ENCODE peak calls at places on chromosomes 5 and 9, in four cellular contexts. One of them, this sample, is unnamed. For H3K4me1, the result is how much of the 10 kb centered on the place peaks cover.

GRCh38 chr9:79700607-79701330 is 129.0 kb downstream of the TLE4 start:
- DNase-seq in CD4-positive, alpha-beta memory T cell: no peak
- DNase-seq in heart left ventricle: no peak
- DNase-seq in IMR-90: peak
- DNase-seq in this sample: no peak

GRCh38 chr5:154818459-154819116 is 31.8 kb downstream of the FAXDC2 start:
- DNase-seq in CD4-positive, alpha-beta memory T cell: no peak
- DNase-seq in heart left ventricle: no peak
- DNase-seq in IMR-90: no peak
- DNase-seq in this sample: no peak

GRCh38 chr5:176627582-176627981 is 2.8 kb downstream of the SNCB start:
- DNase-seq in CD4-positive, alpha-beta memory T cell: no peak
- DNase-seq in heart left ventricle: no peak
- DNase-seq in IMR-90: no peak
- DNase-seq in this sample: no peak

GRCh38 chr5:13664377-13664776 is 280.1 kb downstream of the DNAH5 start:
- DNase-seq in CD4-positive, alpha-beta memory T cell: no peak
- DNase-seq in heart left ventricle: no peak
- DNase-seq in IMR-90: peak
- DNase-seq in this sample: no peak

GRCh38 chr5:99141534-99142135 is 212.8 kb upstream of the CHD1 start:
- DNase-seq in CD4-positive, alpha-beta memory T cell: no peak
- DNase-seq in heart left ventricle: no peak
- DNase-seq in IMR-90: no peak
- DNase-seq in this sample: no peak

GRCh38 chr5:106595864-106596263 is 1074.9 kb downstream of the EFNA5 start:
- DNase-seq in CD4-positive, alpha-beta memory T cell: no peak
- DNase-seq in heart left ventricle: no peak
- DNase-seq in IMR-90: no peak
- DNase-seq in this sample: no peak

GRCh38 chr9:100492952-100493351 is 20.0 kb downstream of the TMEFF1 start:
- DNase-seq in CD4-positive, alpha-beta memory T cell: no peak
- DNase-seq in heart left ventricle: no peak
- DNase-seq in IMR-90: peak
- DNase-seq in this sample: no peak

GRCh38 chr9:93253633-93254032 is 69.7 kb downstream of the WNK2 start:
- DNase-seq in CD4-positive, alpha-beta memory T cell: no peak
- DNase-seq in heart left ventricle: no peak
- DNase-seq in IMR-90: no peak
- DNase-seq in this sample: no peak

GRCh38 chr5:41686767-41687166 is 176.4 kb upstream of the PLCXD3 start:
- DNase-seq in CD4-positive, alpha-beta memory T cell: no peak
- DNase-seq in heart left ventricle: no peak
- DNase-seq in IMR-90: no peak
- DNase-seq in this sample: no peak

GRCh38 chr5:77259479-77259878 is 49.0 kb downstream of the PDE8B start:
- DNase-seq in CD4-positive, alpha-beta memory T cell: no peak
- DNase-seq in heart left ventricle: no peak
- DNase-seq in IMR-90: peak
- DNase-seq in this sample: no peak

GRCh38 chr5:76813982-76814562 is 4.8 kb upstream of the F2RL1 start:
- DNase-seq in CD4-positive, alpha-beta memory T cell: no peak
- DNase-seq in heart left ventricle: no peak
- DNase-seq in IMR-90: peak
- DNase-seq in this sample: no peak

GRCh38 chr5:179118756-179119414 is 58.7 kb downstream of the ZNF354C start:
- DNase-seq in CD4-positive, alpha-beta memory T cell: no peak
- DNase-seq in heart left ventricle: no peak
- DNase-seq in IMR-90: no peak
- DNase-seq in this sample: no peak

GRCh38 chr5:38400365-38400764 is 142.0 kb downstream of the EGFLAM start:
- DNase-seq in CD4-positive, alpha-beta memory T cell: no peak
- DNase-seq in heart left ventricle: no peak
- DNase-seq in IMR-90: no peak
- DNase-seq in this sample: no peak

GRCh38 chr5:98911221-98912040 is 17.4 kb downstream of the CHD1 start:
- DNase-seq in CD4-positive, alpha-beta memory T cell: no peak
- DNase-seq in heart left ventricle: no peak
- DNase-seq in IMR-90: no peak
- DNase-seq in this sample: no peak

GRCh38 chr5:68839019-68839552 is 254.7 kb upstream of the SLC30A5 start:
- DNase-seq in CD4-positive, alpha-beta memory T cell: no peak
- DNase-seq in heart left ventricle: no peak
- DNase-seq in IMR-90: no peak
- DNase-seq in this sample: no peak

GRCh38 chr9:36263662-36264061 is 5.4 kb upstream of the GNE start:
- DNase-seq in CD4-positive, alpha-beta memory T cell: no peak
- DNase-seq in heart left ventricle: no peak
- DNase-seq in IMR-90: no peak
- DNase-seq in this sample: no peak

GRCh38 chr9:13020706-13021105 is 245.9 kb downstream of the LURAP1L start:
- DNase-seq in CD4-positive, alpha-beta memory T cell: no peak
- DNase-seq in heart left ventricle: no peak
- DNase-seq in IMR-90: no peak
- DNase-seq in this sample: no peak

GRCh38 chr5:54379590-54379989 is 69.2 kb upstream of the ARL15 start:
- DNase-seq in CD4-positive, alpha-beta memory T cell: no peak
- DNase-seq in heart left ventricle: no peak
- DNase-seq in IMR-90: no peak
- DNase-seq in this sample: no peak

GRCh38 chr5:82387041-82387818 is 109.1 kb upstream of the RPS23 start:
- DNase-seq in CD4-positive, alpha-beta memory T cell: no peak
- DNase-seq in heart left ventricle: no peak
- DNase-seq in IMR-90: peak
- DNase-seq in this sample: no peak

GRCh38 chr5:14153071-14153864 is 10.1 kb downstream of the TRIO start:
- DNase-seq in CD4-positive, alpha-beta memory T cell: no peak
- DNase-seq in heart left ventricle: no peak
- DNase-seq in IMR-90: no peak
- DNase-seq in this sample: no peak

GRCh38 chr5:36721664-36722063 is 115.3 kb downstream of the SLC1A3 start:
- DNase-seq in CD4-positive, alpha-beta memory T cell: no peak
- DNase-seq in heart left ventricle: no peak
- DNase-seq in IMR-90: no peak
- DNase-seq in this sample: no peak

GRCh38 chr9:21933281-21933680 is 60.9 kb downstream of the CDKN2A start:
- DNase-seq in CD4-positive, alpha-beta memory T cell: no peak
- DNase-seq in heart left ventricle: no peak
- DNase-seq in IMR-90: no peak
- DNase-seq in this sample: no peak

GRCh38 chr5:141695627-141696180 is 13.7 kb upstream of the ARAP3 start:
- DNase-seq in CD4-positive, alpha-beta memory T cell: no peak
- DNase-seq in heart left ventricle: no peak
- DNase-seq in IMR-90: no peak
- DNase-seq in this sample: no peak

GRCh38 chr9:121640486-121641227 is 10.8 kb upstream of the DAB2IP start:
- DNase-seq in CD4-positive, alpha-beta memory T cell: no peak
- DNase-seq in heart left ventricle: no peak
- DNase-seq in IMR-90: no peak
- DNase-seq in this sample: no peak

GRCh38 chr9:121640076-121640475 is 11.4 kb upstream of the DAB2IP start:
- DNase-seq in CD4-positive, alpha-beta memory T cell: no peak
- DNase-seq in heart left ventricle: peak
- DNase-seq in IMR-90: peak
- DNase-seq in this sample: no peak

GRCh38 chr9:121638399-121638798 is 13.0 kb upstream of the DAB2IP start:
- DNase-seq in CD4-positive, alpha-beta memory T cell: no peak
- DNase-seq in heart left ventricle: no peak
- DNase-seq in IMR-90: no peak
- DNase-seq in this sample: no peak

GRCh38 chr9:121638901-121639592 is 12.4 kb upstream of the DAB2IP start:
- DNase-seq in CD4-positive, alpha-beta memory T cell: no peak
- DNase-seq in heart left ventricle: no peak
- DNase-seq in IMR-90: no peak
- DNase-seq in this sample: no peak

DNA sequence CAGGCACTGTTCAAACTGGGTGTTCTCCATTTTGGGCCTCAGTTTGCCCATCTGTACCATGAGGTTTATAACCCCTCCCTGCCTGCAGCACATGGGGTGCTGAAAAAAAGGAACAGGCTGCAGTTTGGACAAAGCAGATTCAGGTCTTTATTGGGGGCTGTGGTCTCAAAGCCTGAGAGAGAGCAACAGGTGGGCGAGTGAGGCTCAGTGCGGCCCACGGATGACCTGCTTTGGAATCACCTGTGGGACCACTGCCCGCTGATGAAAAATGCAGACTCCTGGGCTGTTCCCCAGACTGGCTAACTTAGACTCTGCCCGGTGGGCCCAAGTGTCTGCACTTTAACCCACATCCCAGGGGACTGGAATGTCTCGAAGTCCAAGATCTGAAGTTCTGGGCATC is 11.8 kb upstream of the DAB2IP start:
- DNase-seq in CD4-positive, alpha-beta memory T cell: no peak
- DNase-seq in heart left ventricle: no peak
- DNase-seq in IMR-90: no peak
- DNase-seq in this sample: no peak
- H3K27ac ChIP-seq in CD4-positive, alpha-beta memory T cell: no peak
- H3K27ac ChIP-seq in heart left ventricle: no peak
- H3K27ac ChIP-seq in IMR-90: no peak
- H3K27ac ChIP-seq in this sample: no peak

GRCh38 chr9:97986466-97986865 is 3.3 kb downstream of the ANP32B start:
- DNase-seq in CD4-positive, alpha-beta memory T cell: no peak
- DNase-seq in heart left ventricle: no peak
- DNase-seq in IMR-90: no peak
- DNase-seq in this sample: no peak
- H3K4me1 ChIP-seq in CD4-positive, alpha-beta memory T cell: half or more
- H3K4me1 ChIP-seq in heart left ventricle: under half
- H3K4me1 ChIP-seq in IMR-90: under half
- H3K4me1 ChIP-seq in this sample: under half

GRCh38 chr5:133995341-133995740 is 9.4 kb downstream of the VDAC1 start:
- DNase-seq in CD4-positive, alpha-beta memory T cell: no peak
- DNase-seq in heart left ventricle: no peak
- DNase-seq in IMR-90: no peak
- DNase-seq in this sample: no peak
- H3K27ac ChIP-seq in CD4-positive, alpha-beta memory T cell: no peak
- H3K27ac ChIP-seq in heart left ventricle: peak
- H3K27ac ChIP-seq in IMR-90: no peak
- H3K27ac ChIP-seq in this sample: no peak

GRCh38 chr9:33132249-33132772 is 34.8 kb downstream of the B4GALT1 start:
- DNase-seq in CD4-positive, alpha-beta memory T cell: no peak
- DNase-seq in heart left ventricle: no peak
- DNase-seq in IMR-90: peak
- DNase-seq in this sample: no peak
- H3K4me1 ChIP-seq in CD4-positive, alpha-beta memory T cell: under half
- H3K4me1 ChIP-seq in heart left ventricle: half or more
- H3K4me1 ChIP-seq in IMR-90: under half
- H3K4me1 ChIP-seq in this sample: under half

DNA sequence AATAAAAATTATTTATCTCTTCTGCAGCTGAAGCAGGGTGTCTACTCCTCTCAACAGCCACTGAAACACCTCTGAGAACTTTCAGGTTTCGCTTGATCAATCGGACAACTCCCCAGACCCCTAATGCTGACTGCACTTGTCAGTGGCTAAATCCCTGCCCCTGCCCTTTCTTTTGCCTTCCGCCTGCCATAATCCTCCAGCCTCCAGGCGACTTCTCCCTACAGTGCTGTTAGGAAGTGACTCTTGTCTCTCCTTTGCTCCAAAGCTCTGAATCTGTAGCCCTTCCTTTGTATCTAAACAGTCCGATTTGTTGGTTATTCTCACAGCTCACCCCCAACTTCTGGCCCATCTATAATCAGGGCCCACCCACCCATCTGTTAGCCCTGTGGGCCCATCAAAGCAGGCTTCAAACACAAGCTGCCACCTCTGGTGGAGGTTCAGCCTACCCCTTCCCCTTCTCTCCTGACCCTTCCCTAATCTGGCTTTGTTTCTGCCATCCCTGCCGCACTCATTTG is 53.7 kb upstream of the IFNK start:
- DNase-seq in CD4-positive, alpha-beta memory T cell: no peak
- DNase-seq in heart left ventricle: no peak
- DNase-seq in IMR-90: no peak
- DNase-seq in this sample: no peak
- H3K27ac ChIP-seq in CD4-positive, alpha-beta memory T cell: no peak
- H3K27ac ChIP-seq in heart left ventricle: no peak
- H3K27ac ChIP-seq in IMR-90: no peak
- H3K27ac ChIP-seq in this sample: no peak

GRCh38 chr9:110125207-110125751 is 82.7 kb downstream of the C9orf152 start:
- DNase-seq in CD4-positive, alpha-beta memory T cell: no peak
- DNase-seq in heart left ventricle: peak
- DNase-seq in IMR-90: peak
- DNase-seq in this sample: no peak

GRCh38 chr9:110126986-110127864 is 80.7 kb downstream of the C9orf152 start:
- DNase-seq in CD4-positive, alpha-beta memory T cell: no peak
- DNase-seq in heart left ventricle: peak
- DNase-seq in IMR-90: peak
- DNase-seq in this sample: no peak

GRCh38 chr9:110128664-110129329 is 79.2 kb downstream of the C9orf152 start:
- DNase-seq in CD4-positive, alpha-beta memory T cell: no peak
- DNase-seq in heart left ventricle: no peak
- DNase-seq in IMR-90: no peak
- DNase-seq in this sample: no peak

GRCh38 chr9:110125763-110126351 is 82.1 kb downstream of the C9orf152 start:
- DNase-seq in CD4-positive, alpha-beta memory T cell: no peak
- DNase-seq in heart left ventricle: no peak
- DNase-seq in IMR-90: peak
- DNase-seq in this sample: no peak

GRCh38 chr9:110126457-110126856 is 81.5 kb downstream of the C9orf152 start:
- DNase-seq in CD4-positive, alpha-beta memory T cell: no peak
- DNase-seq in heart left ventricle: no peak
- DNase-seq in IMR-90: no peak
- DNase-seq in this sample: no peak
- H3K4me1 ChIP-seq in CD4-positive, alpha-beta memory T cell: under half
- H3K4me1 ChIP-seq in heart left ventricle: half or more
- H3K4me1 ChIP-seq in IMR-90: half or more
- H3K4me1 ChIP-seq in this sample: under half

GRCh38 chr5:35294976-35295375 is 64.7 kb upstream of the PRLR start:
- DNase-seq in CD4-positive, alpha-beta memory T cell: no peak
- DNase-seq in heart left ventricle: no peak
- DNase-seq in IMR-90: no peak
- DNase-seq in this sample: no peak
- H3K27ac ChIP-seq in CD4-positive, alpha-beta memory T cell: no peak
- H3K27ac ChIP-seq in heart left ventricle: no peak
- H3K27ac ChIP-seq in IMR-90: no peak
- H3K27ac ChIP-seq in this sample: no peak

DNA sequence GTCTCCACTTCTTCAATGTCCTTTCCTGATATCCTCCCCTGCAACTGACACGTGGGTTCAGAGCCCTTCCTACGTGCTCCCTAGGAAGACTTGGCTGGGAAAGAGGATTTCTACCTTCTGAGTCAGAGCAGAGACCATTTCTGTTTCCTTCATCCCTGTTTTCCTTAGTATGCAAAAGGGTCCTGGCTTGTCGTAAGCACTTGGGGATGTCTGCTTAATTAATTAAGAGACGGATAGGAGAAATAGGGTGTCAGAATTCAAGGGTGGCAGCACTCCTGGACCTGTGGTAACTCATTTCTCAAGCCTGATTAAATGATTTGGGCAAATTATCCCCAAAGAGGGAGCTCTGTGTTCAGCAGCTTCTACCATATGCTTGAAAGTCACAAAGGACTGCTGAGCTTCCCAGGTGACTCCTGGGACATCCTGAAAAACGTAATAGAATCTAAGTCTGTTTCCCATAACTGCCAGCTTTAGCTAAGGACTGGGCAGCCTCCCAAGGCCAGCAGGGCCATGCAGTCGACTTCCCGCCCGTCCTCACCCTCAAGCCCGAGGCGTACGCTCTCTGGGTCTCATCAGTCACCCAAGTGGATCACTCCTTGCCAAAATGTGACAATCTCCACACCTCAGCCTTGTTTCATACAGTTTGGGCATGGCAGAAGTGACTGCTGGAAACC is 20.5 kb downstream of the ABCA1 start:
- DNase-seq in CD4-positive, alpha-beta memory T cell: no peak
- DNase-seq in heart left ventricle: peak
- DNase-seq in IMR-90: peak
- DNase-seq in this sample: no peak
- H3K4me1 ChIP-seq in CD4-positive, alpha-beta memory T cell: under half
- H3K4me1 ChIP-seq in heart left ventricle: half or more
- H3K4me1 ChIP-seq in IMR-90: under half
- H3K4me1 ChIP-seq in this sample: under half